ENCODE peak calls at places on chromosomes 12 and 14, in five cellular contexts. A is body of pancreas, E is A549, N is Peyer's patch, B is thoracic aorta. X is an unnamed sample. For H3K4me1, the result is how much of the 10 kb centered on the place peaks cover.

GRCh38 chr14:35366048-35366428 is 38.5 kb downstream of the NFKBIA start:
- DNase-seq in A (no peak), E (no peak), N (no peak), B (no peak), X (no peak)

GRCh38 chr12:2291182-2291832 is 238.5 kb downstream of the CACNA1C start:
- DNase-seq in A (no peak), E (peak), N (no peak), B (no peak), X (peak)

GRCh38 chr12:50104614-50105366 is 982 bp downstream of the GPD1 start:
- DNase-seq in A (no peak), E (no peak), N (peak), B (no peak), X (peak)

GRCh38 chr14:63908667-63909264 is 56.0 kb downstream of the SYNE2 start:
- DNase-seq in A (no peak), E (no peak), N (no peak), B (no peak), X (peak)

GRCh38 chr12:62899568-62900390 is 35.2 kb downstream of the PPM1H start:
- DNase-seq in A (no peak), E (no peak), N (no peak), B (no peak), X (no peak)

GRCh38 chr12:31278445-31279242 is 47.3 kb downstream of the SINHCAF start:
- DNase-seq in A (no peak), E (no peak), N (no peak), B (no peak), X (no peak)

GRCh38 chr12:130933269-130933995 is 20.3 kb upstream of the ADGRD1 start:
- DNase-seq in A (no peak), E (no peak), N (no peak), B (no peak), X (no peak)

GRCh38 chr14:32366256-32366655 is 37.2 kb downstream of the AKAP6 start:
- DNase-seq in A (no peak), E (no peak), N (no peak), B (no peak), X (no peak)

GRCh38 chr12:28550757-28551381 is 360.6 kb downstream of the CCDC91 start:
- DNase-seq in A (no peak), E (peak), N (no peak), B (no peak), X (peak)

GRCh38 chr14:87810711-87811110 is 182.3 kb downstream of the GALC start:
- DNase-seq in A (no peak), E (no peak), N (no peak), B (no peak), X (no peak)

GRCh38 chr12:75444444-75445136 is 36.0 kb upstream of the GLIPR1 start:
- DNase-seq in A (no peak), E (peak), N (no peak), B (no peak), X (no peak)

GRCh38 chr12:95117178-95117599 is 43.8 kb upstream of the NR2C1 start:
- DNase-seq in A (peak), E (peak), N (no peak), B (no peak), X (peak)

GRCh38 chr12:122610911-122611310 is 83.9 kb downstream of the KNTC1 start:
- DNase-seq in A (no peak), E (no peak), N (no peak), B (no peak), X (no peak)

GRCh38 chr14:24298892-24299254 is 707 bp downstream of the DHRS1 start:
- DNase-seq in A (peak), E (peak), N (no peak), B (no peak), X (peak)

GRCh38 chr12:50732591-50732990 is 31.3 kb upstream of the ATF1 start:
- DNase-seq in A (no peak), E (no peak), N (no peak), B (no peak), X (no peak)

GRCh38 chr12:10372534-10372931 is 17.3 kb downstream of the KLRK1 start:
- DNase-seq in A (no peak), E (no peak), N (peak), B (no peak), X (peak)

GRCh38 chr12:132133952-132134652 is 10.0 kb downstream of the DDX51 start:
- DNase-seq in A (no peak), E (no peak), N (no peak), B (no peak), X (no peak)

GRCh38 chr12:45284096-45284901 is 68.4 kb downstream of the ANO6 start:
- DNase-seq in A (no peak), E (no peak), N (no peak), B (no peak), X (peak)

GRCh38 chr14:21382886-21383847 is 652 bp downstream of the SUPT16H start:
- DNase-seq in A (peak), E (peak), N (peak), B (no peak), X (peak)

GRCh38 chr14:73467800-73468199 is 9.5 kb upstream of the NUMB start:
- DNase-seq in A (no peak), E (no peak), N (no peak), B (no peak), X (no peak)

GRCh38 chr14:68816943-68817430 is 24.1 kb upstream of the ZFP36L1 start:
- DNase-seq in A (no peak), E (no peak), N (no peak), B (no peak), X (no peak)
- H3K27ac ChIP-seq in A (peak), E (peak), N (peak), B (peak), X (peak)

DNA sequence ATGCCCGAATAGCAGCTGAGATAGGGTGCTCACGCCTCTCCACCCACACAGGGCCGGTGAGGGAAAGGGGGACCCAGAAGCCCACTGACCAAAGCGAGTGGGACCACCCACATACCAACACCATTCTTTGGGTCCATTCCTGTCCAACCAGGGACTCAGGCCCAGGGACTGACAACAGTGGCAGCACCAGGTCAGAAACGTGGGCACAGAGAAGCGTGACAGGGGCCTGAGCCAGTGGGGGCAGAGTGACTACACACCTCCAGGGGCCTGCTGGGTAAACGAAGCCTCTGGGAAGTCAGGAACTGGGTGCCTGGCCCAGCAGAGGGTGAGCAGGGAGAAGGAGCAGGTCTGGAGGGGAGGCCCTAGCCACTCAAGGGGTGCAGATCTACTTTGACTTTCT is 13.7 kb downstream of the SPRYD3 start:
- DNase-seq in A (no peak), E (no peak), N (peak), B (no peak), X (no peak)
- H3K4me1 ChIP-seq in A (under half), E (under half), N (under half), B (under half), X (under half)

GRCh38 chr12:20058068-20058467 is 310.3 kb upstream of the PDE3A start:
- DNase-seq in A (no peak), E (no peak), N (no peak), B (no peak), X (no peak)
- H3K27ac ChIP-seq in A (no peak), E (no peak), N (no peak), B (no peak), X (no peak)

GRCh38 chr14:97970222-97970621 is 1173.0 kb downstream of the VRK1 start:
- DNase-seq in A (no peak), E (no peak), N (no peak), B (no peak), X (no peak)

GRCh38 chr14:97977711-97978261 is 1180.6 kb downstream of the VRK1 start:
- DNase-seq in A (peak), E (no peak), N (peak), B (peak), X (peak)

GRCh38 chr14:97978336-97978735 is 1181.2 kb downstream of the VRK1 start:
- DNase-seq in A (peak), E (peak), N (peak), B (peak), X (peak)

GRCh38 chr14:97976861-97977260 is 1179.7 kb downstream of the VRK1 start:
- DNase-seq in A (peak), E (no peak), N (peak), B (no peak), X (peak)

GRCh38 chr14:97975960-97976359 is 1178.8 kb downstream of the VRK1 start:
- DNase-seq in A (no peak), E (no peak), N (no peak), B (no peak), X (no peak)
- H3K4me1 ChIP-seq in A (under half), E (under half), N (under half), B (under half), X (under half)